ENCODE peak calls at places on chromosomes 1 and 21, in eight cellular contexts. A is left ventricle myocardium inferior; Y is PC-3; R is Peyer's patch; F is fibroblast of lung; M is CD4-positive, CD25-positive, alpha-beta regulatory T cell; J is right lobe of liver; L is adrenal gland. S is an unnamed sample. For H3K9me3, the result is how much of the 10 kb centered on the place peaks cover.

GRCh38 chr1:22285545-22286396 is 142.9 kb upstream of the WNT4 start:
- DNase-seq in F (no peak), A (no peak), Y (no peak), R (peak), M (no peak), J (no peak), L (peak), S (no peak)

GRCh38 chr1:26734501-26735058 is 38.8 kb downstream of the ARID1A start:
- DNase-seq in A (no peak), F (peak), L (no peak), J (no peak), Y (peak), M (no peak), R (no peak), S (no peak)

GRCh38 chr1:65165269-65166002 is 17.4 kb downstream of the AK4 start:
- DNase-seq in R (no peak), L (peak), A (no peak), M (no peak), F (no peak), Y (no peak), J (no peak), S (no peak)

GRCh38 chr1:82934069-82934468 is 1064.9 kb downstream of the TTLL7 start:
- DNase-seq in R (no peak), A (no peak), J (no peak), M (no peak), Y (no peak), L (peak), F (no peak), S (no peak)

GRCh38 chr21:41799763-41800162 is 32.9 kb upstream of the RIPK4 start:
- DNase-seq in Y (no peak), M (no peak), A (no peak), L (no peak), J (no peak), R (no peak), F (no peak), S (no peak)

GRCh38 chr1:155504207-155504606 is 58.4 kb downstream of the ASH1L start:
- DNase-seq in M (no peak), F (peak), R (no peak), Y (peak), L (no peak), A (no peak), J (no peak), S (no peak)

GRCh38 chr1:85240174-85240601 is 19.3 kb downstream of the C1orf52 start:
- DNase-seq in A (no peak), L (no peak), J (no peak), M (no peak), Y (peak), F (peak), R (no peak), S (no peak)

GRCh38 chr1:39576016-39576657 is 453 bp downstream of the PABPC4 start:
- DNase-seq in J (peak), A (peak), Y (peak), F (peak), R (peak), L (peak), M (peak), S (peak)

GRCh38 chr21:36738489-36739126 is 39.7 kb downstream of the SIM2 start:
- DNase-seq in A (no peak), F (no peak), R (peak), J (no peak), Y (no peak), L (no peak), M (no peak), S (no peak)

GRCh38 chr1:156070523-156070922 is 9.6 kb downstream of the RAB25 start:
- DNase-seq in Y (no peak), A (no peak), R (no peak), M (no peak), F (no peak), J (no peak), L (no peak), S (no peak)

GRCh38 chr1:21594935-21595897 is 73.9 kb downstream of the RAP1GAP start:
- DNase-seq in J (peak), L (peak), Y (peak), F (peak), R (peak), M (no peak), A (peak), S (no peak)

GRCh38 chr1:22830131-22830566 is 119.5 kb downstream of the EPHB2 start:
- DNase-seq in J (no peak), A (no peak), F (no peak), Y (no peak), R (no peak), M (no peak), L (no peak), S (no peak)

GRCh38 chr1:183783896-183784637 is 20.9 kb upstream of the RGL1 start:
- DNase-seq in J (peak), R (no peak), A (peak), L (peak), M (no peak), F (peak), Y (peak), S (no peak)

GRCh38 chr21:38669186-38669585 is 136.5 kb upstream of the ETS2 start:
- DNase-seq in J (no peak), Y (peak), F (peak), M (no peak), L (no peak), R (no peak), A (no peak), S (no peak)

DNA sequence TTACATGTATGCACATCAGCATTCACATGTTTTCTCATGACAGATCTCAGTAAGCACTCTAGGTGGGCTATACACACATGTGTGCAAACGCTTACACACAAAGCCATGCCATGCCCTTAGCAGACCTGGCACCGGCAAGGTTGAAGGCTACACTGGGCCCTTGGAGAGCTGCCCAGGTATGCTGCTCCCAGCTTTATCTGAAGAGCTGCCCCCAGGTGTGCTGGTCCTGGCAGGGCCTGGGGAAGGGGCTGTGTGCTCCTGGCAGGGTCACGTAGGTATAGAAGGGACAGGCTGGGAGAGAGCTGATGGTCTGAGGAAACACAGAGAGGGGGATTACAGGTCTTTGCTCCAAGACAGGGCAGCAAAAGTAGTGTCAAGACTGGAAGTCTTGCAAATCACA is 146.7 kb upstream of the VANGL1 start:
- DNase-seq in F (no peak), L (no peak), Y (no peak), A (no peak), J (no peak), R (no peak), M (no peak), S (no peak)
- H3K9me3 ChIP-seq in F (under half), L (under half), Y (under half), A (under half), J (under half), R (under half), M (under half), S (under half)

DNA sequence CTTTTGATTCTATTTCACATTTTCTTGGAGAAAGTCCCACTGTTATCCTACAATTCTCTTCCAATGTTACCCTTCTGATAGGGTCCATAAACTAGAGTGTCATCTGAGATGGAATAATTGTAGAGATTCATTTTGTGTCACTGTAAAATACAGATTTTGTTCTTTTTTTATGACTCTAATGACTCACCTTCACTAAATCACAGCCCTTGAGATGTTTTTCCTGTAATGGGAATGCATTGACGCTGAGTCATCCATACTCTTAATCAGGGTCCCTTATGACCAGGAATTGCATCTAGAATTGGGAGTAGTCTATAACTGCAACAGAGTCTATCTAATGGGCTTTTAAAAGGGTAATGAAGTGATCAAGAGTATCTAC is 315.5 kb downstream of the TGFB2 start:
- DNase-seq in A (no peak), Y (peak), J (no peak), F (peak), M (no peak), R (no peak), L (no peak), S (no peak)
- H3K9me3 ChIP-seq in A (under half), Y (under half), J (under half), F (under half), M (under half), R (under half), L (under half), S (under half)

DNA sequence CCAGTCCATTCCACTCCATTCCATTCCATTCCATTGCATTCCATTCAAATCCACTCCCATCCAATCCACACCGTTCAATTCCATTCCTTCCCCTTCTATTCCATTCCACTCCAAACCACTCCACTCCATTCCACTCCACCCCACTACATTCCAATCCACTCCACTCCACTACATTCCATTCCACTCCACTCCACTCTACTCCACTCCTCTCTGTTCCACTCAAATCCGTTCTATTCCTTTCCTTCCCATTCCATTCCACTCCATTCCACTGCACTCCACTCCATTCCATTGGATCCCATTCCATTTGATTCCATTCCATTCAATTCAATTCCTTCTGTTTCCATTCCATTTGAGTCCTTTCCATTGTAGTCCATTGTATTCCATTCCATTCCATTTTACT is 2568.3 kb upstream of the TPTE start:
- DNase-seq in A (no peak), L (no peak), M (no peak), R (no peak), Y (no peak), F (no peak), J (no peak), S (no peak)
- H3K9me3 ChIP-seq in A (under half), L (under half), M (half or more), R (under half), Y (half or more), F (under half), J (half or more), S (half or more)

GRCh38 chr1:76713535-76713934 is 153.7 kb upstream of the ST6GALNAC5 start:
- DNase-seq in L (no peak), R (no peak), M (no peak), F (no peak), A (no peak), Y (no peak), J (no peak), S (no peak)
- H3K9me3 ChIP-seq in L (under half), R (under half), M (under half), F (under half), A (under half), Y (under half), J (under half), S (under half)

DNA sequence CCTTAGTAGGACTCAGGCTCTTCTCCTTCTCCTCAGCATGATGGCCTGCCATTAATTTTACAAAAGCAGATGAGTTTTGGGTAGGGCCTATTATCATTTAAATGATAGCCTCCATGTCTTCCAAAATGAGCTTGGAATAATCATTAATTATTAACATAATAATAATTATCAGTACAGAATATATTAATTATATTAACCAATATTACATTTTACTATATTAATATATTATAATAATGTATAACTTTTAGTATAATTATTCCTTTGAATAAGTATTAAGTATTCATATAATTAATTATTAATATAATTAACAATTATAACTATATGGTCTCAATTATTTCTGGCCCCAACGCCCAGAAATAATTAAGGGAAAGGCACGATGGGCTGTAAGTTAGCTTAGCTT is 318.6 kb upstream of the ADGRL4 start:
- DNase-seq in R (no peak), J (no peak), L (no peak), Y (no peak), M (no peak), F (no peak), A (no peak), S (no peak)
- H3K9me3 ChIP-seq in R (under half), J (under half), L (under half), Y (under half), M (under half), F (under half), A (under half), S (under half)

DNA sequence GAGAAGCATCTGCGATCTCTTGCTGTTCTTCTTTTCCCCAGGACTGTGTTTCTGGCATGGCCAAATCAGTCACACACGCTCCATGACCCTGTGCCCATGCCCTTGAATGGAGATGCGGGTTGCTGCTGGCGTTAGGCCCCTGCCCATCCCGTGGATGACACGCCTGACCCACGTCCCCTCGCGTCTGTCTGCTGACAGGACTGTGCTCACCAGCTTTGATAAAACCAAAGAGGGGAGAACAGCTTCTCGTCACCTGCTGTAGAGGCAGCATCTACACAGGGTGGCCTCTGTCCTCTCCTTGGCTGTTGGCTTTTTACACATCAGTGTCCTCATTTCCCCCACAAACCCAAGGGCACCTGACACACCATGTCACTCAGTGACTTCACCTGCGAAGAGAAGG is 6.9 kb downstream of the MT1HL1 start:
- DNase-seq in F (no peak), M (no peak), R (no peak), L (no peak), A (peak), Y (no peak), J (no peak), S (no peak)
- H3K9me3 ChIP-seq in F (under half), M (under half), R (under half), L (under half), A (under half), Y (under half), J (under half), S (under half)

S was measured in T-helper 17 cell.